ENCODE peak calls at places on chromosome 11, in seven cellular contexts. D is T-helper 9 cell; Q is progenitor cell of endocrine pancreas; F is GDM1; O is activated naive CD8-positive, alpha-beta T cell treated with anti-CD3 and anti-CD28 coated beads for 36 hours; H is naive thymus-derived CD8-positive, alpha-beta T cell; I is activated CD8-positive, alpha-beta memory T cell treated with anti-CD3 and anti-CD28 coated beads, Interleukin-2, amount 50 U/mL, for 48 hours. P is an unnamed sample.
A peak's percentile ranks its signal among the peaks of the same experiment; 100 is the strongest.

GRCh38 chr11:132632641-132633124 is 899.6 kb downstream of the OPCML start:
- DNase-seq in D (no peak), Q (no peak), F (no peak), O (no peak), H (no peak), I (no peak), P (no peak)

GRCh38 chr11:116275634-116276033 is 497.2 kb downstream of the BUD13 start:
- DNase-seq in D (no peak), Q (no peak), F (no peak), O (no peak), H (no peak), I (no peak), P (no peak)

GRCh38 chr11:102990145-102990544 is 34.6 kb upstream of the MMP13 start:
- DNase-seq in D (no peak), Q (no peak), F (no peak), O (no peak), H (no peak), I (no peak), P (no peak)

GRCh38 chr11:59368238-59369022 is 9.7 kb downstream of the OR5AN1 start:
- DNase-seq in D (no peak), Q (no peak), F (peak; percentile 69), O (no peak), H (no peak), I (no peak), P (no peak)

GRCh38 chr11:119585038-119585666 is 143.8 kb downstream of the NECTIN1 start:
- DNase-seq in D (no peak), Q (peak; percentile 29), F (no peak), O (no peak), H (no peak), I (no peak), P (no peak)

GRCh38 chr11:75077316-75077715 is 19.4 kb downstream of the OR2AT4 start:
- DNase-seq in D (no peak), Q (no peak), F (no peak), O (no peak), H (no peak), I (no peak), P (no peak)

GRCh38 chr11:119206512-119207299 is 567 bp downstream of the CBL start:
- DNase-seq in D (peak; percentile 44), Q (peak; percentile 56), F (no peak), O (peak; percentile 65), H (peak; percentile 31), I (peak; percentile 85), P (peak; percentile 41)

GRCh38 chr11:98036810-98037209 is 983.9 kb upstream of the CNTN5 start:
- DNase-seq in D (no peak), Q (no peak), F (no peak), O (no peak), H (no peak), I (no peak), P (no peak)

GRCh38 chr11:14499178-14499559 is 442 bp downstream of the COPB1 start:
- DNase-seq in D (peak; percentile 33), Q (peak; percentile 11), F (no peak), O (peak; percentile 31), H (peak; percentile 22), I (peak; percentile 75), P (peak; percentile 38)

GRCh38 chr11:118928870-118929495 is 3.3 kb upstream of the BCL9L start:
- DNase-seq in D (no peak), Q (no peak), F (peak; percentile 55), O (peak; percentile 65), H (no peak), I (peak; percentile 83), P (peak; percentile 57)

GRCh38 chr11:64348611-64349387 is 8.8 kb downstream of the CCDC88B start:
- DNase-seq in D (no peak), Q (no peak), F (no peak), O (no peak), H (no peak), I (no peak), P (no peak)

GRCh38 chr11:65316979-65317786 is 2.5 kb downstream of the CDC42EP2 start:
- DNase-seq in D (no peak), Q (no peak), F (no peak), O (no peak), H (no peak), I (no peak), P (no peak)

GRCh38 chr11:74020537-74020936 is 11.7 kb upstream of the UCP3 start:
- DNase-seq in D (no peak), Q (no peak), F (no peak), O (no peak), H (no peak), I (peak; percentile 54), P (no peak)

GRCh38 chr11:66728760-66729385 is at the start of gene SPTBN2:
- DNase-seq in D (no peak), Q (no peak), F (no peak), O (no peak), H (no peak), I (no peak), P (no peak)

GRCh38 chr11:120197254-120197891 is 13.5 kb upstream of the OAF start:
- DNase-seq in D (no peak), Q (no peak), F (no peak), O (no peak), H (no peak), I (no peak), P (no peak)

GRCh38 chr11:47946682-47947575 is 33.4 kb upstream of the PTPRJ start:
- DNase-seq in D (no peak), Q (no peak), F (peak; percentile 83), O (peak; percentile 37), H (peak; percentile 9), I (no peak), P (no peak)

GRCh38 chr11:114846040-114846791 is 167.9 kb downstream of the NXPE2 start:
- DNase-seq in D (no peak), Q (no peak), F (no peak), O (no peak), H (no peak), I (no peak), P (no peak)

GRCh38 chr11:11081273-11081672 is 223.4 kb upstream of the ZBED5 start:
- DNase-seq in D (no peak), Q (no peak), F (no peak), O (no peak), H (no peak), I (no peak), P (no peak)

GRCh38 chr11:62267576-62267975 is 2.4 kb upstream of the SCGB2A2 start:
- DNase-seq in D (no peak), Q (no peak), F (no peak), O (no peak), H (no peak), I (no peak), P (no peak)

GRCh38 chr11:121304750-121305149 is 12.2 kb downstream of the SC5D start:
- DNase-seq in D (no peak), Q (no peak), F (no peak), O (no peak), H (no peak), I (no peak), P (no peak)

GRCh38 chr11:47105974-47106373 is 70.7 kb downstream of the ARFGAP2 start:
- DNase-seq in D (no peak), Q (no peak), F (no peak), O (no peak), H (no peak), I (no peak), P (no peak)

GRCh38 chr11:8326337-8326736 is 62.7 kb upstream of the LMO1 start:
- DNase-seq in D (no peak), Q (no peak), F (no peak), O (no peak), H (no peak), I (no peak), P (no peak)

GRCh38 chr11:29343465-29344333 is 673.1 kb downstream of the KCNA4 start:
- DNase-seq in D (no peak), Q (peak; percentile 58), F (peak; percentile 22), O (peak; percentile 24), H (no peak), I (peak; percentile 64), P (no peak)

GRCh38 chr11:74641905-74642304 is 49.5 kb downstream of the POLD3 start:
- DNase-seq in D (no peak), Q (no peak), F (no peak), O (no peak), H (no peak), I (no peak), P (no peak)

GRCh38 chr11:13594045-13594444 is 74.4 kb upstream of the FAR1 start:
- DNase-seq in D (no peak), Q (no peak), F (no peak), O (no peak), H (no peak), I (no peak), P (no peak)

GRCh38 chr11:6656936-6657335 is 1.3 kb upstream of the DCHS1 start:
- DNase-seq in D (no peak), Q (no peak), F (no peak), O (no peak), H (no peak), I (no peak), P (no peak)

GRCh38 chr11:59822989-59823566 is 12.5 kb upstream of the MRPL16 start:
- DNase-seq in D (peak; percentile 2), Q (no peak), F (peak; percentile 25), O (peak; percentile 11), H (no peak), I (no peak), P (no peak)

GRCh38 chr11:71962428-71963038 is 33.7 kb downstream of the RNF121 start:
- DNase-seq in D (no peak), Q (no peak), F (no peak), O (no peak), H (no peak), I (no peak), P (no peak)

GRCh38 chr11:34953955-34954354 is 37.5 kb downstream of the PDHX start:
- DNase-seq in D (no peak), Q (no peak), F (no peak), O (no peak), H (no peak), I (no peak), P (no peak)

GRCh38 chr11:109036011-109036410 is 371.1 kb downstream of the DDX10 start:
- DNase-seq in D (no peak), Q (no peak), F (no peak), O (no peak), H (no peak), I (no peak), P (no peak)

GRCh38 chr11:64281957-64282770 is 2.3 kb downstream of the BAD start:
- DNase-seq in D (no peak), Q (no peak), F (no peak), O (no peak), H (no peak), I (no peak), P (no peak)

GRCh38 chr11:119479685-119480275 is 56.8 kb upstream of the THY1 start:
- DNase-seq in D (no peak), Q (no peak), F (no peak), O (no peak), H (no peak), I (peak; percentile 35), P (no peak)

GRCh38 chr11:125348704-125349635 is 147.1 kb downstream of the FEZ1 start:
- DNase-seq in D (peak; percentile 9), Q (peak; percentile 81), F (no peak), O (peak; percentile 43), H (peak; percentile 10), I (peak; percentile 79), P (peak; percentile 23)

GRCh38 chr11:8383227-8383626 is 119.5 kb upstream of the LMO1 start:
- DNase-seq in D (no peak), Q (no peak), F (no peak), O (no peak), H (no peak), I (no peak), P (no peak)

GRCh38 chr11:50214376-50214775 is 181.7 kb downstream of the OR4C45 start:
- DNase-seq in D (no peak), Q (no peak), F (no peak), O (no peak), H (no peak), I (no peak), P (no peak)

GRCh38 chr11:65559951-65560537 is 1.9 kb upstream of the LTBP3 start:
- DNase-seq in D (no peak), Q (no peak), F (no peak), O (no peak), H (no peak), I (no peak), P (no peak)

GRCh38 chr11:11841121-11841604 is 609 bp upstream of the USP47 start:
- DNase-seq in D (no peak), Q (peak; percentile 16), F (peak; percentile 37), O (no peak), H (peak; percentile 3), I (no peak), P (peak; percentile 26)

GRCh38 chr11:62919476-62919875 is 1.7 kb downstream of the CHRM1 start:
- DNase-seq in D (no peak), Q (no peak), F (no peak), O (no peak), H (no peak), I (no peak), P (no peak)

P was measured in effector CD8-positive, alpha-beta T cell.